ENCODE peak calls at places on chromosomes 11 and 22, in five cellular contexts. L is adrenal gland; M is gastrocnemius medialis; Q is stimulated activated CD8-positive, alpha-beta memory T cell treated with anti-CD3 and anti-CD28 coated beads, Interleukin-15, amount 100 ng/mL, for 24 hours; T is GM10248. U is an unnamed sample.

GRCh38 chr11:102733232-102733875 is 8.6 kb upstream of the MMP8 start:
- DNase-seq in L (peak; percentile 35), Q (no peak), T (peak; percentile 59), M (no peak), U (peak; percentile 57)

GRCh38 chr11:33936745-33937612 is 45.1 kb upstream of the LMO2 start:
- DNase-seq in T (no peak), M (peak; percentile 39), Q (no peak), L (peak; percentile 92), U (no peak)

GRCh38 chr22:48822278-48823233 is 1005.1 kb downstream of the BRD1 start:
- DNase-seq in Q (no peak), M (no peak), T (no peak), L (no peak), U (no peak)

GRCh38 chr11:125404811-125405481 is 91.1 kb downstream of the FEZ1 start:
- DNase-seq in L (peak; percentile 73), T (peak; percentile 86), Q (peak; percentile 57), M (peak; percentile 80), U (peak; percentile 83)

GRCh38 chr11:35982061-35982460 is 38.2 kb downstream of the LDLRAD3 start:
- DNase-seq in T (no peak), L (no peak), Q (no peak), M (no peak), U (no peak)

GRCh38 chr11:8022876-8023275 is 35.7 kb downstream of the EIF3F start:
- DNase-seq in Q (no peak), T (no peak), L (no peak), M (no peak), U (no peak)

GRCh38 chr22:21703684-21704316 is 31.8 kb downstream of the YPEL1 start:
- DNase-seq in M (no peak), L (no peak), Q (no peak), T (no peak), U (no peak)

GRCh38 chr11:23723861-23724260 is 773.0 kb upstream of the LUZP2 start:
- DNase-seq in T (peak; percentile 7), Q (no peak), L (no peak), M (no peak), U (peak; percentile 12)

GRCh38 chr11:116736763-116737162 is 36.0 kb downstream of the BUD13 start:
- DNase-seq in L (no peak), Q (no peak), M (no peak), T (no peak), U (no peak)

GRCh38 chr22:25702571-25703167 is 39.3 kb upstream of the MYO18B start:
- DNase-seq in T (peak; percentile 39), Q (no peak), M (no peak), L (no peak), U (peak; percentile 29)

GRCh38 chr11:24779791-24780190 is 282.9 kb downstream of the LUZP2 start:
- DNase-seq in T (no peak), L (no peak), Q (no peak), M (no peak), U (no peak)

GRCh38 chr22:23754980-23755636 is 883 bp upstream of the VPREB3 start:
- DNase-seq in M (no peak), L (no peak), T (no peak), Q (no peak), U (no peak)

U was measured in GM13977.